ENCODE peak calls at places on chromosomes 7 and 10, in ten cellular contexts. E is SK-N-DZ, K is hippocampal formation, T is SW480, P is C1 segment of cervical spinal cord, J is RCC 7860, F is KBM-7, X is hypothalamus, G is GM13977, H is memory B cell. A is an unnamed sample.

GRCh38 chr7:28802450-28802849 is 155.7 kb downstream of the TRIL start:
- DNase-seq in P (no peak), J (no peak), X (no peak), G (no peak), E (peak; percentile 95), K (no peak), T (no peak), F (no peak), H (no peak), A (no peak)

GRCh38 chr10:52895066-52895465 is 122.5 kb upstream of the MBL2 start:
- DNase-seq in J (no peak), G (no peak), T (no peak), H (no peak), X (no peak), F (no peak), P (no peak), K (no peak), E (no peak), A (no peak)

GRCh38 chr10:35216303-35216905 is 89.8 kb downstream of the CREM start:
- DNase-seq in J (peak; percentile 30), T (no peak), X (peak; percentile 29), E (no peak), P (no peak), K (no peak), H (no peak), F (no peak), G (no peak), A (no peak)

GRCh38 chr10:71460615-71461014 is 63.9 kb downstream of the CDH23 start:
- DNase-seq in F (no peak), G (no peak), H (no peak), J (no peak), E (no peak), K (no peak), P (peak; percentile 24), T (no peak), X (no peak), A (no peak)

GRCh38 chr7:99422625-99423024 is 13.9 kb downstream of the BUD31 start:
- DNase-seq in X (no peak), E (no peak), G (no peak), K (no peak), T (no peak), F (no peak), J (no peak), H (no peak), P (no peak), A (no peak)

GRCh38 chr7:66697451-66698438 is 42.8 kb upstream of the RABGEF1 start:
- DNase-seq in P (peak; percentile 21), X (peak; percentile 66), J (no peak), K (peak; percentile 34), G (no peak), F (no peak), H (no peak), T (no peak), E (no peak), A (peak; percentile 76)

GRCh38 chr7:69817096-69817495 is 218.8 kb downstream of the AUTS2 start:
- DNase-seq in T (no peak), F (no peak), P (no peak), H (no peak), J (no peak), E (no peak), K (no peak), G (no peak), X (no peak), A (no peak)

GRCh38 chr10:110016037-110016436 is 8.3 kb downstream of the ADD3 start:
- DNase-seq in K (peak; percentile 51), T (no peak), J (no peak), E (peak; percentile 49), X (no peak), F (no peak), P (peak; percentile 37), H (no peak), G (no peak), A (no peak)

GRCh38 chr10:106410331-106410730 is 754.2 kb downstream of the SORCS1 start:
- DNase-seq in E (no peak), G (no peak), T (no peak), X (no peak), F (no peak), P (no peak), K (no peak), H (no peak), J (no peak), A (no peak)

GRCh38 chr7:107118109-107118900 is 50.5 kb upstream of the HBP1 start:
- DNase-seq in K (no peak), F (no peak), T (no peak), H (no peak), P (no peak), X (no peak), G (no peak), E (no peak), J (no peak), A (no peak)

GRCh38 chr10:122112021-122112616 is 123.2 kb downstream of the TACC2 start:
- DNase-seq in G (peak; percentile 51), J (peak; percentile 36), H (no peak), T (peak; percentile 15), E (no peak), K (no peak), P (no peak), F (no peak), X (no peak), A (no peak)

GRCh38 chr10:7305053-7305452 is 105.8 kb downstream of the SFMBT2 start:
- DNase-seq in X (no peak), E (no peak), T (no peak), F (no peak), H (no peak), K (no peak), G (no peak), J (no peak), P (no peak), A (no peak)

GRCh38 chr7:1965579-1966294 is 267.0 kb downstream of the MAD1L1 start:
- DNase-seq in H (no peak), F (no peak), J (no peak), T (no peak), P (peak; percentile 42), X (no peak), E (no peak), G (no peak), K (no peak), A (no peak)

GRCh38 chr7:44081266-44081748 is 1.0 kb downstream of the POLM start:
- DNase-seq in K (no peak), F (no peak), J (no peak), E (no peak), T (no peak), G (peak; percentile 72), P (no peak), H (no peak), X (no peak), A (no peak)

GRCh38 chr7:12518920-12519681 is 51.4 kb upstream of the SCIN start:
- DNase-seq in F (peak; percentile 29), J (no peak), H (no peak), T (peak; percentile 49), G (no peak), K (no peak), P (no peak), X (no peak), E (peak; percentile 47), A (no peak)